ENCODE peak calls at places on chromosomes 16 and 17, in four cellular contexts. J is upper lobe of right lung, Y is right cardiac atrium, Q is BE2C. R is an unnamed sample. For H3K4me1, the result is how much of the 10 kb centered on the place peaks cover.

GRCh38 chr17:47810901-47811635 is 10.5 kb downstream of the OSBPL7 start:
- DNase-seq in Y (no peak), J (peak), Q (no peak), R (no peak)

GRCh38 chr17:75346906-75347305 is 57.7 kb upstream of the SLC25A19 start:
- DNase-seq in Q (no peak), J (no peak), Y (no peak), R (no peak)

GRCh38 chr17:2244545-2245525 is 58.8 kb downstream of the SMG6 start:
- DNase-seq in Y (peak), J (peak), Q (peak), R (peak)

GRCh38 chr17:62860962-62861873 is 53.1 kb upstream of the MARCHF10 start:
- DNase-seq in J (no peak), Y (no peak), Q (no peak), R (no peak)

GRCh38 chr16:87806246-87806607 is 40.4 kb upstream of the KLHDC4 start:
- DNase-seq in Q (no peak), Y (no peak), J (no peak), R (no peak)

GRCh38 chr16:7714775-7715174 is 382.1 kb downstream of the RBFOX1 start:
- DNase-seq in Q (no peak), Y (no peak), J (no peak), R (no peak)

GRCh38 chr17:57281887-57282653 is 25.7 kb downstream of the MSI2 start:
- DNase-seq in J (no peak), Y (no peak), Q (no peak), R (no peak)

GRCh38 chr17:6843241-6843890 is 11.8 kb upstream of the TEKT1 start:
- DNase-seq in J (no peak), Q (no peak), Y (no peak), R (no peak)

GRCh38 chr16:66107661-66108060 is 258.8 kb upstream of the CDH5 start:
- DNase-seq in J (no peak), Q (no peak), Y (no peak), R (no peak)

GRCh38 chr16:75494696-75495601 is at the start of gene CHST6:
- DNase-seq in J (no peak), Y (peak), Q (no peak), R (peak)

GRCh38 chr16:71406724-71407123 is 35.1 kb downstream of the TLE7 start:
- DNase-seq in Q (no peak), Y (no peak), J (no peak), R (no peak)

GRCh38 chr17:73342057-73342522 is 30.3 kb upstream of the CDC42EP4 start:
- DNase-seq in Y (peak), Q (peak), J (peak), R (peak)

GRCh38 chr16:15035163-15035729 is 20.6 kb downstream of the NTAN1 start:
- DNase-seq in J (peak), Q (no peak), Y (no peak), R (no peak)

GRCh38 chr16:84270531-84270930 is 24.1 kb upstream of the WFDC1 start:
- DNase-seq in Y (no peak), Q (no peak), J (no peak), R (no peak)

GRCh38 chr16:68406458-68407041 is 41.8 kb downstream of the SMPD3 start:
- DNase-seq in J (no peak), Q (peak), Y (no peak), R (no peak)

GRCh38 chr17:40501499-40501911 is at the start of gene TNS4:
- DNase-seq in Q (no peak), Y (no peak), J (no peak), R (no peak)

GRCh38 chr16:392450-393027 is 4.5 kb upstream of the NME4 start:
- DNase-seq in Y (no peak), J (no peak), Q (no peak), R (no peak)

GRCh38 chr16:87298857-87299465 is 18.2 kb downstream of the C16orf95 start:
- DNase-seq in Q (no peak), Y (no peak), J (no peak), R (no peak)

GRCh38 chr17:61144137-61144536 is 255.5 kb upstream of the TBX2 start:
- DNase-seq in Q (no peak), J (no peak), Y (no peak), R (no peak)

GRCh38 chr16:78503501-78504110 is 404.2 kb downstream of the WWOX start:
- DNase-seq in Y (no peak), Q (peak), J (no peak), R (no peak)

GRCh38 chr16:27387724-27388123 is 14.2 kb upstream of the IL21R start:
- DNase-seq in Q (no peak), J (no peak), Y (no peak), R (no peak)

GRCh38 chr16:30875881-30876791 is 17.7 kb downstream of the BCL7C start:
- DNase-seq in Q (no peak), J (no peak), Y (no peak), R (no peak)

GRCh38 chr17:73088561-73088960 is 3.9 kb downstream of the SLC39A11 start:
- DNase-seq in Q (no peak), J (no peak), Y (no peak), R (no peak)

GRCh38 chr16:49183911-49184310 is 97.7 kb downstream of the CBLN1 start:
- DNase-seq in Q (peak), J (no peak), Y (no peak), R (no peak)

GRCh38 chr17:48954300-48954755 is 9.7 kb upstream of the SNF8 start:
- DNase-seq in Y (no peak), Q (peak), J (no peak), R (no peak)

GRCh38 chr16:30691907-30692306 is 7.1 kb upstream of the SRCAP start:
- DNase-seq in J (no peak), Q (no peak), Y (no peak), R (no peak)

GRCh38 chr16:81681311-81681710 is 97.8 kb upstream of the PLCG2 start:
- DNase-seq in Y (no peak), Q (no peak), J (no peak), R (no peak)

GRCh38 chr16:88703486-88704309 is 2.5 kb downstream of the RNF166 start:
- DNase-seq in Y (peak), J (peak), Q (no peak), R (peak)

GRCh38 chr16:70682239-70683145 is 3.4 kb downstream of the MTSS2 start:
- DNase-seq in J (no peak), Y (peak), Q (no peak), R (peak)

GRCh38 chr17:2056221-2057129 is 1.6 kb downstream of the HIC1 start:
- DNase-seq in Q (no peak), J (no peak), Y (peak), R (no peak)

GRCh38 chr17:70520447-70520846 is 351.1 kb downstream of the KCNJ2 start:
- DNase-seq in J (no peak), Y (no peak), Q (no peak), R (no peak)

GRCh38 chr16:87417511-87417910 is 25.4 kb downstream of the MAP1LC3B start:
- DNase-seq in Q (no peak), J (no peak), Y (no peak), R (peak)

GRCh38 chr17:75020331-75021110 is 8.1 kb downstream of the MRPL58 start:
- DNase-seq in J (no peak), Q (no peak), Y (no peak), R (no peak)

DNA sequence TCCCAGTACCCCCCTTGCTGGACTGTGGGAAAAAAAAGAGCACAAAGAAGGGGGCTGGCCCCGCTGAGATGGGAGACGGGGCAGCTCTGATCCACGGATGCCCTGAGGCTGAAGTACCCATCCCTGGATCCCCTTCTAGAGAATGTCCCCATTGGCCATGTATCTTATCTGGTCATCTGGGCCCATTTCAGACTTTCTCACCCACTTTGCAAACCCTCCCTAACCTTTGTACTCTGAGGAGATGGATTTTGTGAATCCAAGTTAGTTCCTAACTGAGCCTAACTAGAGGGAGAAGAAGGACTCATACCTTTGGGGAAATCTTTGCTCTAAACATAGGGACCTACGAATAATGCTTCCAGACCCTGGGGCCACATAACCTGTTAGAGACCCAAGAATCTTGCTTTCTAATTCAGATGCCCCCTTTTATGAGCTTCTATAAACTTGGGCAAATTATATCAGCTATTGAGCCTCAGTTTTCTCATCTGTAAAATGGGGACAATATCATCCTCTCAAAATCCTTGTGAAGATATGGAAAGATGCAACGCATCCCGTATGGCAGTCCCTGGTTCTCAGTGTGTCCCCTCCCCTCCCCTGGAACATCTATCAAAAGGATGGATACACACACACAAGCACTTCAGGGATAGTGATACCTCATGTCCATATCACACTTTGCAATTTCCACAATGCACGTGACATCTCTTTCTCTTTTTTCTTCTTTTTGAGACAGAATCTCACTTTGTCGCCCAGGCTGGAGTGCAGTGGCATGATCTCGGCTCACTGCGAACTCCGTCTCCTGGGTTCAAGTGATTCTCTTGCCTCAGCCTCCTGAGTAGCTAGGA is 16.8 kb upstream of the FZD2 start:
- DNase-seq in J (no peak), Y (no peak), Q (no peak), R (no peak)
- H3K4me1 ChIP-seq in J (under half), Y (under half), Q (under half), R (under half)

DNA sequence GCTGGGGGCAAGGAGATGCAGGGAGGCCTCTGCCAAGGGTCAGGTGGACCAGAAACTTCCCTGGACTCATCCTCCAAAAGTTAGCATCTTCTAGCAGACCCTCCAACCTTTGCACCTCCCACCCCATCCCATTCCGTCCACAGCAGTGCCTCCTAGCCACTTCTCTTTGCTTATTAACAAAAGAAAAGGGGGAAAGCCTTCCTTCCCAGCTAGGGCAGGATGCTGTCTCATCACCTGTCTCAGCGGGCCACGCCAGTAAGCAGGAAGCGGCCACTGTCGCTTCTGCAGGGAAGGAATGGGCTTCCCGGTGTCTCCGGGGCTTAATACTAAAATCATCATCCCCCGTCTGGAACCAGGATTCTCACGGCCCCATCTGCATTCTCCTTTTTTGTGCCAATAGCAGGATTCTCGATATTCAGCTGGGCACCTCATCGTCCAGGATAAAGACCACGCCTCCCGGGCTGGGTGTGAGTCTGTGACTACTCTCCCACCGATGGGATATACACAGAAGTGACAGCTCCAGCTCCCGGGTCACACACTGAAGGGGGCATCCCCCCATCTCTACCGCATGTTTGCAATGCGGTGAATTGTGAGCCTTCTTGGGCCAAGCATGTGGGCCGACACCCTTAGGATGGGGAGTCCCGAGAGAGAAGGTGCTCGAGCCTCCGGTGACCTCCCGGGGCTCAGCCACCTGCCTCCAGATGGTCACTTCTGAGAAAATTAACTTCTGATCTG is 15.5 kb upstream of the RBFOX3 start:
- DNase-seq in Y (no peak), Q (peak), J (peak), R (peak)
- H3K4me1 ChIP-seq in Y (under half), Q (under half), J (under half), R (under half)

GRCh38 chr17:51287412-51287811 is 27.1 kb downstream of the UTP18 start:
- DNase-seq in Q (no peak), J (no peak), Y (no peak), R (no peak)
- H3K4me1 ChIP-seq in Q (under half), J (under half), Y (under half), R (under half)

GRCh38 chr17:30380106-30380420 is 1.3 kb downstream of the CPD start:
- DNase-seq in Y (no peak), J (no peak), Q (no peak), R (no peak)
- H3K4me1 ChIP-seq in Y (under half), J (under half), Q (under half), R (half or more)

GRCh38 chr17:46195939-46196338 is 2.7 kb upstream of the KANSL1 start:
- DNase-seq in Q (no peak), Y (no peak), J (no peak), R (no peak)

GRCh38 chr17:46193626-46194392 is 580 bp upstream of the KANSL1 start:
- DNase-seq in J (peak), Y (peak), Q (peak), R (peak)

GRCh38 chr17:46193246-46193625 is at the start of gene KANSL1:
- DNase-seq in Y (peak), Q (peak), J (peak), R (peak)

GRCh38 chr17:46195217-46195855 is 2.1 kb upstream of the KANSL1 start:
- DNase-seq in Y (no peak), Q (no peak), J (no peak), R (no peak)

DNA sequence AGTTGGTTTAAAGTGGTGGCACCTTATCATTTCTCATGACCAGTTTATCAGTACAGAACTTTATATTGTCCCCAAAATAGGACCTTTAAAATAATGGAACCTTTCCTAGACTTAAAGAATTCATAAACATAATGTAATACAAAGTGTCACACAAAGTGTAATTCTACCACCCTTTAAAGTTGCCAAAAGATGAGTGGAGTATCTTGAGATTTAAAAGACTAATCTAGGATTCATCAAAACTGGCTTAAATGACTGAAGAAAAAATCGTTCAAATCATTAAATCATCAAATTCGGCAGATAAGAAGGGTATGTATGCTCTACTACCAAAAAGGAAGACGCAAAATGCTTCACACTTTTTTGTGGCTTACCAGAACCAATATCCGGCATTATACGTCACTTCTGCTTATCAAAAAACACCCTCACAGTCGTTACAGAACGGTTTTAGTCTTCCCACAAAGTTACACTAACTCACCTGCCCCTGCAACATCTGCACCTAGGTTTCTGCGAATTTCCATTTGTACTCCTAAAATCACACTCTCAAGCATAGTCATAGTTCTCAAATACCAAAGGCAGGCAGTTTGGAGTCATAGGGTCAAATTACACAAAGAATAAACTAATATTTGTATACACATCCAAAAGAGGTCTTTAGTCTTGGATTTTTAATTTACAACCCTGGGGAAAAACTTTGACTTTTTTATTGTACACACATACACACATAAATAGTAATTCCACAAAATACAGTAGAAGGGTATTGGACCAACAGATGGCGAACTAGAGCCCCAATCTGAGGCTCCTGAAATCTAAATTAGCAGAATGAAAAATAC is 1.4 kb upstream of the KANSL1 start:
- DNase-seq in J (no peak), Y (no peak), Q (peak), R (no peak)
- H3K4me1 ChIP-seq in J (under half), Y (under half), Q (under half), R (half or more)

GRCh38 chr17:41906465-41907184 is 12.1 kb downstream of the ACLY start:
- DNase-seq in Q (peak), J (no peak), Y (no peak), R (no peak)
- H3K4me1 ChIP-seq in Q (half or more), J (under half), Y (under half), R (under half)

DNA sequence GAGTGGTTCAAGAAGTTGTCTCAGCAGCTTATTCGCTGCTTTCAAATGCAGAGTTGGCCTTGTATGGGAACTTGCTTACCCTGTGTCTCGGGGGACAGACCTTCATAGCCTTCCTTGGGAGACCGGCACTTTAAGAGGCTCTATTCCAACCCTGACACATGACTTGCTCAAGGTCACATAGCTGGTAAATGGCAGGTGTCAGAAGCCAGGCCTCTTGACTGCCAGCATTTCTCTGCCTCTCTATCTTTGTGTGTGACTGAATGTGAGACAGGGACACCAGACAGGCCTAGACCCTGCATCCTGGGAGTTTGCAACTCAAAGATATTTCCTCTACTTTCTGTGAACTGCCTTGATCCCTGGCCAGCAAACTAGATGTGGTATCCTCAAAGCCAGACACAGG is 116.8 kb upstream of the TNRC6C start:
- DNase-seq in J (no peak), Y (no peak), Q (no peak), R (peak)
- H3K4me1 ChIP-seq in J (under half), Y (under half), Q (under half), R (under half)

GRCh38 chr16:85612801-85613608 is at the start of gene GSE1:
- DNase-seq in J (peak), Y (peak), Q (peak), R (peak)
- H3K4me1 ChIP-seq in J (half or more), Y (under half), Q (under half), R (half or more)

GRCh38 chr17:8289103-8289397 is 580 bp downstream of the RANGRF start:
- DNase-seq in J (no peak), Q (peak), Y (peak), R (peak)
- H3K4me1 ChIP-seq in J (under half), Q (under half), Y (under half), R (under half)

DNA sequence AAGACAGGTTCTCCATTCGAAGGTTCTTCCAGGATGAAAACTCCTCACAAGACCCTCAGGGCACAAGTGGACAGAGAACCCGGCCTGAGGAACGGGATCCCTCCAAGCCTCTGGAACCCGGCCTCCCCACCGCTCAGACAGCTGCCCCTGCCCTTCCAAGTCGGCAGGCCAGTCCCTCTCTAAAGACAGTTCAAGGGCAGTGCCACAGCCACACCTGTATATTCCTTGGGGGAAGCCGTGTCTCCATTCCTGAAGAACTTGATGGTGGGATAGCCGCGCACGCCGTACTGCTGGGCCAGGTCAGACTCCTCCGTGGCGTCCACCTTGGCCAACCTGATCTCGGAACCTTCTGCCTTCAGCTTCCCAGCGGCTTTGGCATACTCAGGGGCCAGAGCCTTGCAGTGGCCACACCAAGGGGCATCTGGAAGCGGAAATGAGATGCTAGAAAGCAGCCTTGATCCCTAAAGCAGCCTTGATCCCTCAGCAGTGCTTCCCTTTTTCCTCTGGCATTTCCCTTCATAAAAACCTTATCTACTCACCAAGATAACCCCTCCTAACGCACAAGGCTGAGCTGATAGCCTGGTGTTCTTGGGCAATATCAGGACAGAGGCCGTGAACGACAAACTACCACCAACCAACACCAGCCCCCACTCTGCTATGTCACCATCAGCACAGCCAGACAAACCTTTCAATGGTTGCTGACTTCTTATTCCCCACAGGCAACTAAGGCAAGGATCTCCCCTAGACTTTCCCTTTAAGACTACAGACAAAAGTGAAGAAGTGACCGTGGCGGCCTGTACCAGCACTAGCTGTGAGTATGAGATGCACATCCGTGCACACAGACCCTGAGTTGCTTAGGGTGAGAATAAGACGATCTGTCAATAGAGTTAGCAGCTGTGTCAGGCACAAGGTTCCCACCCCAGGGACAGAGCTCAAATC is 1.1 kb downstream of the P4HB start:
- DNase-seq in Y (no peak), J (no peak), Q (no peak), R (no peak)
- H3K4me1 ChIP-seq in Y (under half), J (under half), Q (under half), R (half or more)